ENCODE peak calls at places on chromosomes 13 and 19, in six cellular contexts. D is RCC 7860, Q is LoVo, J is colonic mucosa, L is fibroblast of mammary gland, O is suprapubic skin. X is an unnamed sample.

GRCh38 chr13:75704942-75705320 is 68.8 kb downstream of the LMO7 start:
- DNase-seq in D (no peak), Q (peak), J (peak), L (peak), O (no peak), X (peak)

GRCh38 chr13:43364210-43365041 is 341.0 kb downstream of the DNAJC15 start:
- DNase-seq in D (no peak), Q (no peak), J (no peak), L (peak), O (no peak), X (no peak)

GRCh38 chr19:31220540-31220939 is 128.7 kb downstream of the TSHZ3 start:
- DNase-seq in D (no peak), Q (no peak), J (no peak), L (peak), O (no peak), X (no peak)

GRCh38 chr13:43911871-43912270 is 32.2 kb downstream of the LACC1 start:
- DNase-seq in D (no peak), Q (no peak), J (no peak), L (no peak), O (no peak), X (no peak)

GRCh38 chr13:26457212-26457611 is 100.3 kb upstream of the WASF3 start:
- DNase-seq in D (no peak), Q (peak), J (no peak), L (no peak), O (no peak), X (no peak)

GRCh38 chr19:36501973-36502372 is 12.6 kb upstream of the ZNF566 start:
- DNase-seq in D (no peak), Q (no peak), J (no peak), L (no peak), O (no peak), X (no peak)

GRCh38 chr19:33443638-33444195 is 70.2 kb downstream of the CEBPG start:
- DNase-seq in D (no peak), Q (no peak), J (no peak), L (no peak), O (peak), X (no peak)

GRCh38 chr13:31032574-31033095 is 100.2 kb downstream of the TEX26 start:
- DNase-seq in D (no peak), Q (no peak), J (no peak), L (peak), O (no peak), X (peak)

GRCh38 chr19:29170554-29170953 is 42.4 kb downstream of the UQCRFS1 start:
- DNase-seq in D (no peak), Q (no peak), J (no peak), L (no peak), O (no peak), X (no peak)

GRCh38 chr19:46607441-46607841 is 6.3 kb downstream of the CALM3 start:
- DNase-seq in D (no peak), Q (no peak), J (peak), L (no peak), O (peak), X (peak)

GRCh38 chr19:7700128-7700470 is 1.8 kb downstream of the FCER2 start:
- DNase-seq in D (no peak), Q (no peak), J (no peak), L (no peak), O (no peak), X (no peak)

GRCh38 chr19:55319786-55320185 is 5.4 kb downstream of the TMEM150B start:
- DNase-seq in D (no peak), Q (no peak), J (no peak), L (peak), O (no peak), X (no peak)

GRCh38 chr19:7288977-7289376 is 5.2 kb downstream of the INSR start:
- DNase-seq in D (no peak), Q (no peak), J (no peak), L (no peak), O (no peak), X (no peak)

GRCh38 chr13:100195568-100195967 is 106.7 kb downstream of the PCCA start:
- DNase-seq in D (no peak), Q (no peak), J (no peak), L (no peak), O (no peak), X (no peak)

GRCh38 chr13:75178436-75178835 is 303.5 kb downstream of the TBC1D4 start:
- DNase-seq in D (no peak), Q (no peak), J (no peak), L (no peak), O (no peak), X (no peak)

GRCh38 chr19:12126707-12127106 is 13.4 kb downstream of the ZNF20 start:
- DNase-seq in D (no peak), Q (peak), J (peak), L (peak), O (no peak), X (no peak)

GRCh38 chr19:7924241-7924640 is 1.7 kb downstream of the CTXN1 start:
- DNase-seq in D (no peak), Q (no peak), J (no peak), L (no peak), O (no peak), X (no peak)

GRCh38 chr13:74115138-74115537 is 19.1 kb downstream of the KLF12 start:
- DNase-seq in D (peak), Q (no peak), J (no peak), L (peak), O (no peak), X (no peak)

GRCh38 chr19:16335226-16335625 is 10.6 kb downstream of the KLF2 start:
- DNase-seq in D (no peak), Q (no peak), J (no peak), L (no peak), O (no peak), X (no peak)

GRCh38 chr19:44653977-44654784 is 10.5 kb downstream of the PVR start:
- DNase-seq in D (no peak), Q (no peak), J (peak), L (peak), O (no peak), X (peak)

GRCh38 chr19:35143231-35143715 is at the start of gene FXYD7:
- DNase-seq in D (no peak), Q (no peak), J (no peak), L (no peak), O (no peak), X (no peak)

GRCh38 chr19:18284710-18285430 is 3.4 kb upstream of the JUND start:
- DNase-seq in D (no peak), Q (no peak), J (no peak), L (no peak), O (no peak), X (no peak)

GRCh38 chr19:39413903-39414608 is 1.6 kb downstream of the PLEKHG2 start:
- DNase-seq in D (no peak), Q (no peak), J (peak), L (peak), O (peak), X (peak)

GRCh38 chr13:23731709-23732108 is 157.5 kb downstream of the MIPEP start:
- DNase-seq in D (no peak), Q (no peak), J (no peak), L (peak), O (no peak), X (no peak)

GRCh38 chr19:6476155-6476895 is 5.3 kb downstream of the DENND1C start:
- DNase-seq in D (no peak), Q (peak), J (peak), L (peak), O (no peak), X (peak)

GRCh38 chr19:55658846-55659459 is 4.1 kb downstream of the U2AF2 start:
- DNase-seq in D (no peak), Q (no peak), J (no peak), L (no peak), O (no peak), X (no peak)